ENCODE peak calls at places on chromosome 1, in four cellular contexts. E is heart left ventricle, Z is PC-9, N is astrocyte of the spinal cord. D is an unnamed sample.

GRCh38 chr1:154864189-154864985 is 5.7 kb downstream of the KCNN3 start:
- DNase-seq in E (peak; percentile 17), Z (no peak), N (no peak), D (no peak)

GRCh38 chr1:56590520-56591011 is 11.2 kb upstream of the PLPP3 start:
- DNase-seq in E (no peak), Z (peak; percentile 55), N (no peak), D (no peak)

GRCh38 chr1:40432644-40433385 is 17.5 kb upstream of the ZFP69B start:
- DNase-seq in E (no peak), Z (no peak), N (no peak), D (no peak)

GRCh38 chr1:21673277-21673780 is 4.2 kb upstream of the RAP1GAP start:
- DNase-seq in E (peak; percentile 83), Z (no peak), N (peak; percentile 61), D (no peak)

GRCh38 chr1:16162163-16162822 is 6.4 kb upstream of the EPHA2 start:
- DNase-seq in E (no peak), Z (peak; percentile 9), N (no peak), D (no peak)

GRCh38 chr1:67647036-67647798 is 37.8 kb upstream of the GADD45A start:
- DNase-seq in E (peak; percentile 33), Z (no peak), N (peak; percentile 22), D (no peak)

GRCh38 chr1:150551784-150552691 is 2.8 kb downstream of the ADAMTSL4 start:
- DNase-seq in E (peak; percentile 91), Z (peak; percentile 89), N (peak; percentile 84), D (no peak)

GRCh38 chr1:209473023-209473422 is 110.5 kb upstream of the CAMK1G start:
- DNase-seq in E (no peak), Z (no peak), N (no peak), D (no peak)

DNA sequence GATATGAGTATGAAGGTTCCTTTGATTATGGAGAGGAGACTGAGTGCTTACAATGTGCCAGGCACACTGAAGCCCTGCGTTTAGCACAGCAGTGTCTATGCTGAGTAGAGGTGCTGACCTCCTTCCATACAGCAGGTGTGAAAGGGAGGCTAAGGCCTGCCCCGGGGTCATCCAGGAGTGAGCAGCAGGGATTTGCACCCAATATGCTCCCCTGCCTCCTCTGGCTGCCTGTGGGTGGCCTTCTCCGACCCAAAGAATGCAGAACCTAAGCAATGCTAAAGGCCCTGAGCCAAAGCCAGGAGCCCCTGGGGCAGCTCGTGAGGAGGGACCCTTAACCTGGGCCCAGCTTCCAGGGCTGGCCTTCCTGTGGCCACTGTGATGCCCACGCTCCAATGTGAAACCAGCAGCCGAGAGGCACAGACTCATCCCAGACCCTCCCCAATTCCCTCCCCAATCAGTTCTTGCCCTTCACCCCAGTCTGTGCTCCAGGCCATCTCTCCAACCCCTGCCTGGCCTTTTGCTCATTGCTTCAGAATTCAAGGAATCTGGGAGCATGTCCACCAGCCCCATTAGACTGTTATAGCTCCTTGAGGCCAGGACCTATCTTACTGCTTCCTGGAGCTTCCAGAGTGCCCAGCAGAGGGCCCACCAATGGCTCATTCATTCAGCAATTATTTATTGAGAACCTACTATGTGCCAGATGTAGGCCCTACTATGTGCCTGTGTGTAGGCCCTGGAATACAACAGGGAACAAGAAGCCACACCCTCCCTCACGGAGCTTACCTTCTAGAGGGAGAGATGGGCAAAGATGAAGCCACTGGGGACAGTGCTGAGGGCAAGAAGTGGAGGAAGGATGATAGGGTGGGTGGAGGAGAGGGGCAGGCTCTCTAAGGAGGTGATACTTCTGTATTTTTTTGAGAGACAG is 53.3 kb downstream of the TAS1R2 start:
- DNase-seq in E (no peak), Z (no peak), N (no peak), D (no peak)
- TF ChIP-seq CTCF in E (no peak), Z (no peak), N (no peak), D (no peak)

GRCh38 chr1:227363825-227364224 is 45.5 kb upstream of the CDC42BPA start:
- DNase-seq in E (no peak), Z (no peak), N (no peak), D (no peak)
- TF ChIP-seq CTCF in E (no peak), Z (no peak), N (no peak), D (no peak)

DNA sequence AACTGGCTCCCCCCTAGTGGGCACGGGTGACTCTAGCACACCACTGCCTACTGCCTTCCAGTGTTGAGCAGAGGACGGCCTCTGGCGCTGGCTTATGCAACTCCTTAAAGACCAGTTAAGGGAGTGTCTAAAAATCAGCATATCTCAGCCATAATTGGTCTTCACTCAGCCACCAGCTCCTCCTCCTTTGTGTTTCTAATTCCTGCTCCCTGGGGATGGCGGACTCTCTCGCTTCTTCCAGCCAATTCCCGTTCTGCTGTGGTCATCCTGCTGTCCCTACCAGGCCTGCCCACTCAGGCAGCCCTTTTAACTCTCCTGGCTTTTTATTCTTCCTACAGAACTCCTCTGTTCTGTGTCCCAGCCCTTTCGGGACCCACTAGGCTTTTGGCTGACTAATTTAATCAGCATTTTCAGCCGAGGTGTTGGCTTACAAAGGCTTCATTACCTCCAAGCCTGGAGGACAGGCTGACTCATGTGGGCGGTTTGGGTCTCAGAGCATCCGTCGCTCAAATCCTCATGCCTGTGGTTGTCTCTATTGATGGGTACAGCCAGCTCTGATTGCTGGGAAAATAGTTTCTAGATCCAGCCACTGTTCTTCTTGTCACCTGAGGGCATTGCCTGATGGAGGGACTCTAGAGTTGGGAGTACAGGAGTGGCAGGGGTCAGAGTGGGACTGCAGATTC is 332.5 kb downstream of the CAMTA1 start:
- DNase-seq in E (peak; percentile 42), Z (peak; percentile 55), N (peak; percentile 96), D (peak; percentile 11)
- TF ChIP-seq CTCF in E (no peak), Z (no peak), N (peak; percentile 55), D (no peak)

GRCh38 chr1:151596166-151596933 is 15.5 kb upstream of the SNX27 start:
- DNase-seq in E (no peak), Z (peak; percentile 88), N (no peak), D (no peak)

GRCh38 chr1:151590961-151591360 is 20.9 kb upstream of the SNX27 start:
- DNase-seq in E (no peak), Z (no peak), N (no peak), D (no peak)

GRCh38 chr1:151593651-151594625 is 17.9 kb upstream of the SNX27 start:
- DNase-seq in E (peak; percentile 71), Z (peak; percentile 54), N (peak; percentile 45), D (peak; percentile 73)
- TF ChIP-seq CTCF in E (peak; percentile 81), Z (peak; percentile 94), N (peak; percentile 97), D (peak; percentile 91)

GRCh38 chr1:228838717-228839500 is 103.6 kb downstream of the RHOU start:
- DNase-seq in E (no peak), Z (no peak), N (peak; percentile 54), D (no peak)

GRCh38 chr1:228841632-228842031 is 106.4 kb downstream of the RHOU start:
- DNase-seq in E (no peak), Z (no peak), N (no peak), D (no peak)

GRCh38 chr1:228837817-228838716 is 102.8 kb downstream of the RHOU start:
- DNase-seq in E (peak; percentile 50), Z (peak; percentile 86), N (peak; percentile 96), D (no peak)

GRCh38 chr1:228842094-228842775 is 107.0 kb downstream of the RHOU start:
- DNase-seq in E (peak; percentile 58), Z (no peak), N (peak; percentile 85), D (no peak)

DNA sequence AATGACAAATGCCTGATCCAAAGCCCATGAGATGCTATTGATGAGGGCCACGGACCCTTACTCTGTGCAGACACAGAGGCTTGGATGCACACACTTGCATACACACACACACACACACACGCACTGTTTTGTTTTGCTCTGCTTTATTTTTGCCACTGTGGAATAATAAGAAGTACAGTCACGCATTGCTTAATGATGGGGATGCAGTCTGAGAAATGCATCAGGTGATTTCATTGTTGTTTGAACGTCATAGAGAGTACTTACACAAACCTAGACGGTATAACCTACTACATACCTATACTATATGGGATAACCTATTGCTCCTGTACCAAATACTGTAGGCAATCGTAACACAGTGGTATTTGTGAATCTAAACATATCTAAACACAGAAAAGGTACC is 104.4 kb downstream of the RHOU start:
- DNase-seq in E (no peak), Z (no peak), N (no peak), D (no peak)
- TF ChIP-seq CTCF in E (no peak), Z (no peak), N (no peak), D (no peak)

DNA sequence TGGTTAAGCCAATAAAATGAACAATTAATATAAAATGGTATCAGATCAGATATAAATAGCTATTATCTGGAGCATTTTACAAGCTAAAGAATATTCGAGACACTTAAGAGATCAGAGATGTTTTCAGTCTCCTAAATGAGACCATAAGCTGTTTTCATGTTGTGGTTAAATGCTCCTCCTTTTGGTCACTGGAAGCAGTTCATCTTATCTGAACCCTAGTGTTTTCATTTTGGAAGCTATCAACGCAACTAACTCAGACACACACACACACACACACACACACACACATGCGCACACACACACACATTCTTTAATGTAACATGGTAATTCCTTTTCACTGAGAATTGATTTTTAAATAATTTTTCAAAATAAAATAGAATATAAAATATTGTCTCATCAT is 10.0 kb upstream of the LRRC8C start:
- DNase-seq in E (no peak), Z (no peak), N (no peak), D (no peak)
- TF ChIP-seq CTCF in E (no peak), Z (peak; percentile 43), N (peak; percentile 14), D (no peak)

GRCh38 chr1:101820080-101820479 is 176.6 kb downstream of the OLFM3 start:
- DNase-seq in E (no peak), Z (no peak), N (peak; percentile 13), D (peak; percentile 17)
- TF ChIP-seq CTCF in E (peak; percentile 50), Z (peak; percentile 66), N (no peak), D (peak; percentile 16)

GRCh38 chr1:41513388-41513745 is 28.9 kb upstream of the EDN2 start:
- DNase-seq in E (no peak), Z (no peak), N (no peak), D (peak; percentile 49)
- TF ChIP-seq CTCF in E (peak; percentile 6), Z (peak; percentile 54), N (peak; percentile 40), D (peak; percentile 63)

DNA sequence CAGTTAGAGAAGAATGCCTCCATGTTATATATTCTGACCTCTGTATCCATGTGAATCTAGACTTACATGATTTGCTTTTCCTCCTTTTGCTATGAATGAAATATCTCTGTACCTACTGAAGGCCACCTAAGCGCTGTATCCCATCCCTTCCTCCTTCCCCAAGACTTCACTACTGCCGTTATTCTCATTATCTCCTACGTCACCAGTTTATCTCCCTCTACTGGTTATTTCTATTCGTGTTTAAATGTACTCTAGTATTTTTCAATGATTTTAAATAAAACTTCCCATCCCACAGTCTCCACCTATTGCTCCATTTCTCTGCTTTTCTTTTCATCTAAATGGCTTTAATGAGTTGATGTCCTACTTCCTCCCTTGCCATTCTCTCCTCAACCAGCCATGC is 110.0 kb downstream of the KCTD3 start:
- DNase-seq in E (no peak), Z (no peak), N (no peak), D (no peak)
- TF ChIP-seq CTCF in E (no peak), Z (no peak), N (no peak), D (no peak)